ENCODE peak calls at places on chromosome 15, in ten cellular contexts. K is fibroblast of lung; R is mucosa of descending colon; D is hippocampal formation; T is activated CD8-positive, alpha-beta memory T cell treated with anti-CD3 and anti-CD28 coated beads for 24 hours; I is ascending aorta; A is NCI-H1436; V is CD4-positive, alpha-beta T cell; O is gastrocnemius medialis; M is fibroblast of gingiva. H is an unnamed sample.

GRCh38 chr15:34813446-34814190 is 18.3 kb upstream of the ACTC1 start:
- DNase-seq in I (no peak), M (no peak), R (no peak), D (no peak), O (no peak), A (no peak), V (no peak), T (no peak), K (no peak), H (no peak)

GRCh38 chr15:98671060-98672008 is 23.0 kb downstream of the IGF1R start:
- DNase-seq in K (peak; percentile 78), V (no peak), M (peak; percentile 73), A (no peak), I (no peak), R (no peak), D (no peak), O (no peak), T (no peak), H (no peak)

GRCh38 chr15:78634251-78635145 is 6.5 kb downstream of the CHRNB4 start:
- DNase-seq in D (no peak), V (no peak), A (no peak), R (no peak), T (no peak), I (no peak), O (no peak), M (no peak), K (no peak), H (peak; percentile 76)

GRCh38 chr15:69236505-69236904 is 62.2 kb upstream of the PAQR5 start:
- DNase-seq in O (no peak), A (no peak), D (no peak), I (no peak), T (no peak), M (no peak), V (no peak), K (no peak), R (no peak), H (no peak)

GRCh38 chr15:70199601-70200000 is 101.9 kb upstream of the TLE3 start:
- DNase-seq in O (no peak), T (no peak), M (no peak), R (no peak), D (no peak), I (no peak), A (no peak), V (no peak), K (no peak), H (no peak)

GRCh38 chr15:43190178-43190577 is 5.0 kb downstream of the CCNDBP1 start:
- DNase-seq in V (no peak), K (peak; percentile 57), T (no peak), I (no peak), R (no peak), M (no peak), D (no peak), A (no peak), O (no peak), H (no peak)

GRCh38 chr15:55627730-55628368 is 39.7 kb upstream of the PYGO1 start:
- DNase-seq in M (peak; percentile 84), D (no peak), V (no peak), A (no peak), I (no peak), K (peak; percentile 93), O (peak; percentile 85), R (no peak), T (no peak), H (no peak)

GRCh38 chr15:41958002-41958420 is 14.3 kb downstream of the EHD4 start:
- DNase-seq in R (no peak), A (no peak), D (no peak), O (no peak), I (no peak), M (no peak), T (no peak), V (no peak), K (no peak), H (no peak)

GRCh38 chr15:67501836-67502461 is 19.0 kb upstream of the C15orf61 start:
- DNase-seq in K (peak; percentile 7), D (no peak), I (no peak), O (no peak), A (no peak), R (no peak), T (no peak), V (no peak), M (no peak), H (no peak)

GRCh38 chr15:72116680-72117447 is 1.1 kb downstream of the MYO9A start:
- DNase-seq in D (no peak), O (peak; percentile 20), T (no peak), K (peak; percentile 35), M (peak; percentile 5), I (peak; percentile 67), R (peak; percentile 46), V (no peak), A (no peak), H (no peak)

GRCh38 chr15:85766007-85766831 is 28.5 kb downstream of the KLHL25 start:
- DNase-seq in D (peak; percentile 19), O (no peak), V (no peak), R (no peak), M (no peak), I (no peak), T (no peak), A (no peak), K (no peak), H (no peak)

GRCh38 chr15:62390793-62391543 is 225.9 kb upstream of the C2CD4B start:
- DNase-seq in V (no peak), T (peak; percentile 79), M (peak; percentile 38), I (peak; percentile 78), O (no peak), R (peak; percentile 53), A (no peak), D (peak; percentile 43), K (peak; percentile 59), H (peak; percentile 27)

GRCh38 chr15:70140543-70141375 is 43.0 kb upstream of the TLE3 start:
- DNase-seq in M (no peak), A (no peak), K (peak; percentile 57), T (peak; percentile 64), V (no peak), D (no peak), O (no peak), R (peak; percentile 31), I (no peak), H (peak; percentile 31)

GRCh38 chr15:33587773-33588172 is 277.0 kb downstream of the RYR3 start:
- DNase-seq in R (no peak), V (no peak), O (no peak), A (no peak), D (no peak), I (no peak), M (peak; percentile 79), T (no peak), K (peak; percentile 91), H (no peak)

GRCh38 chr15:66619152-66619903 is 53.5 kb upstream of the LCTL start:
- DNase-seq in M (peak; percentile 61), D (peak; percentile 21), V (peak; percentile 24), T (peak; percentile 70), A (peak; percentile 18), R (peak; percentile 86), O (peak; percentile 26), K (peak; percentile 58), I (peak; percentile 89), H (peak; percentile 21)

GRCh38 chr15:36291501-36291900 is 287.9 kb upstream of the CDIN1 start:
- DNase-seq in I (no peak), A (no peak), K (no peak), T (no peak), R (no peak), D (no peak), V (no peak), M (peak; percentile 60), O (no peak), H (no peak)

GRCh38 chr15:48470096-48470495 is 138.9 kb downstream of the DUT start:
- DNase-seq in A (no peak), K (no peak), T (no peak), I (no peak), M (no peak), R (no peak), V (no peak), D (no peak), O (no peak), H (no peak)

GRCh38 chr15:45801543-45801942 is 166.7 kb downstream of the SQOR start:
- DNase-seq in O (no peak), M (no peak), V (no peak), T (no peak), A (no peak), D (no peak), I (no peak), R (no peak), K (no peak), H (no peak)

GRCh38 chr15:48856947-48857346 is 21.0 kb upstream of the EID1 start:
- DNase-seq in M (peak; percentile 78), D (no peak), K (peak; percentile 48), V (no peak), A (no peak), I (no peak), T (no peak), R (no peak), O (no peak), H (no peak)

GRCh38 chr15:79290642-79291275 is 8.2 kb downstream of the ANKRD34C start:
- DNase-seq in M (no peak), T (no peak), O (no peak), R (no peak), V (no peak), D (no peak), I (no peak), A (no peak), K (no peak), H (no peak)

GRCh38 chr15:34984884-34985630 is 3.0 kb downstream of the ZNF770 start:
- DNase-seq in D (no peak), K (peak; percentile 52), R (no peak), V (no peak), A (no peak), I (no peak), O (no peak), T (no peak), M (peak; percentile 25), H (no peak)

GRCh38 chr15:83695901-83696425 is 42.0 kb downstream of the ADAMTSL3 start:
- DNase-seq in M (no peak), K (no peak), T (no peak), V (no peak), A (no peak), O (no peak), R (no peak), I (no peak), D (no peak), H (no peak)

GRCh38 chr15:51403072-51403878 is 61.8 kb downstream of the GLDN start:
- DNase-seq in M (peak; percentile 41), A (no peak), T (no peak), K (peak; percentile 36), D (peak; percentile 24), R (peak; percentile 35), V (no peak), I (peak; percentile 25), O (no peak), H (peak; percentile 8)

GRCh38 chr15:80695911-80696651 is 971 bp downstream of the ABHD17C start:
- DNase-seq in I (no peak), V (peak; percentile 13), R (peak; percentile 79), M (peak; percentile 24), D (no peak), A (no peak), K (peak; percentile 22), O (no peak), T (peak; percentile 78), H (peak; percentile 45)

GRCh38 chr15:71397377-71397776 is 282.1 kb downstream of the THSD4 start:
- DNase-seq in T (no peak), O (no peak), I (no peak), V (no peak), D (no peak), A (no peak), K (no peak), R (peak; percentile 44), M (no peak), H (no peak)

GRCh38 chr15:73965094-73965729 is 26.9 kb downstream of the STOML1 start:
- DNase-seq in I (peak; percentile 59), A (no peak), K (no peak), M (no peak), V (no peak), T (peak; percentile 75), D (no peak), R (no peak), O (no peak), H (no peak)

GRCh38 chr15:29826908-29827307 is 4.6 kb upstream of the TJP1 start:
- DNase-seq in V (no peak), I (no peak), T (no peak), R (no peak), A (no peak), D (no peak), M (no peak), O (no peak), K (no peak), H (no peak)

GRCh38 chr15:45855907-45856579 is 221.2 kb downstream of the SQOR start:
- DNase-seq in A (no peak), R (no peak), V (no peak), M (no peak), K (peak; percentile 10), D (no peak), I (no peak), O (no peak), T (no peak), H (no peak)

H was measured in SHP77.